ENCODE peak calls at places on chromosomes 11 and 22, in seven cellular contexts. C is choroid plexus epithelial cell; P is HepG2; L is H1; J is CD8-positive, alpha-beta T cell; F is HFF-Myc; N is astrocyte of the cerebellum. I is an unnamed sample.

GRCh38 chr11:71372693-71373657 is 75.2 kb downstream of the DHCR7 start:
- DNase-seq in J (no peak), N (peak; percentile 22), P (peak; percentile 26), C (peak; percentile 56), F (no peak), L (no peak), I (no peak)

GRCh38 chr11:115222863-115223530 is 281.2 kb downstream of the CADM1 start:
- DNase-seq in J (no peak), N (no peak), L (no peak), P (no peak), C (peak; percentile 18), F (no peak), I (no peak)

GRCh38 chr22:37228106-37229011 is 15.7 kb downstream of the RAC2 start:
- DNase-seq in P (no peak), J (no peak), L (no peak), N (peak; percentile 37), F (no peak), C (peak; percentile 86), I (no peak)

GRCh38 chr11:48124880-48125279 is 91.7 kb upstream of the OR4B1 start:
- DNase-seq in F (no peak), J (no peak), C (no peak), L (no peak), N (no peak), P (no peak), I (no peak)

GRCh38 chr11:11514246-11514645 is 107.6 kb downstream of the GALNT18 start:
- DNase-seq in P (no peak), J (no peak), L (no peak), C (no peak), F (no peak), N (no peak), I (no peak)

GRCh38 chr11:32643526-32643925 is 59.9 kb downstream of the EIF3M start:
- DNase-seq in J (no peak), F (no peak), L (no peak), P (no peak), C (peak; percentile 17), N (no peak), I (no peak)

GRCh38 chr11:47143322-47143721 is 33.4 kb downstream of the ARFGAP2 start:
- DNase-seq in P (no peak), C (peak; percentile 92), N (no peak), J (no peak), F (peak; percentile 94), L (no peak), I (no peak)

GRCh38 chr11:73866586-73866996 is 10.1 kb downstream of the COA4 start:
- DNase-seq in L (no peak), J (no peak), F (peak; percentile 76), N (no peak), C (peak; percentile 91), P (peak; percentile 52), I (no peak)

GRCh38 chr22:42553475-42554361 is at the start of gene SERHL2:
- DNase-seq in L (peak; percentile 93), F (peak; percentile 17), C (peak; percentile 72), P (peak; percentile 68), J (peak; percentile 82), N (peak; percentile 9), I (peak; percentile 14)

GRCh38 chr11:64121637-64122410 is 44.1 kb downstream of the MACROD1 start:
- DNase-seq in N (peak; percentile 86), J (no peak), C (peak; percentile 74), F (peak; percentile 6), L (no peak), P (no peak), I (no peak)

GRCh38 chr11:35009191-35009940 is 92.9 kb downstream of the PDHX start:
- DNase-seq in N (peak; percentile 91), J (no peak), C (peak; percentile 70), L (no peak), F (peak; percentile 56), P (peak; percentile 44), I (no peak)

GRCh38 chr22:40572976-40573375 is 63.5 kb downstream of the MRTFA start:
- DNase-seq in C (peak; percentile 20), F (no peak), N (no peak), P (no peak), J (no peak), L (no peak), I (no peak)

DNA sequence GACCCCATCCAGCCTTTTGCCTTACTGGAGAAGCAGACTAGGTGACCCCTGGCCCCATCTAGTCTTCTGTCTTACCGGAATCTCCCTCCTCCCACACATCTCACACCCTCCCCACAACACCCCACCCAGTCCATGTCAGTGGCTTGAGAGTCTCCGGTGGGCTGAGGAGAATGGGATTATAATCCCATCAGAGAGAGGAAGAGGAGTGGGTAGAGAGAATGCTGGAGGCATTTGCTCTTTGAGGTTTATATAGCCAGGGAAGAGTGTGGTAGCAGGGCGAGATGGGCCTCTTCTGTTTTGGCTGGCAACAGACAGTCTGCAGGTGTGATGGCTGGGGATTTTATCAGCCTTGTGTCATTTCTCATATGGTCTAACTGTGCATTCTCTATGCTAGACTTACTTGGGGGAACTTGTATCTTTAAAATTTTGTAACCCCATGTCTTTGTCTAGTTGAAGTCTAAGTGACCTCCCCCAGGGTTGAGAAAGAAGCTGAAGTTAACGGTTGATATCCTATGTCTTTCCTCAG is 50.3 kb downstream of the GRAMD1B start:
- DNase-seq in N (no peak), C (no peak), L (no peak), F (no peak), P (no peak), J (no peak), I (no peak)
- H3K4me3 ChIP-seq in N (no peak overlapping the region), C (no peak overlapping the region), L (no peak overlapping the region), F (no peak overlapping the region), P (no peak overlapping the region), J (no peak overlapping the region), I (no peak overlapping the region)

DNA sequence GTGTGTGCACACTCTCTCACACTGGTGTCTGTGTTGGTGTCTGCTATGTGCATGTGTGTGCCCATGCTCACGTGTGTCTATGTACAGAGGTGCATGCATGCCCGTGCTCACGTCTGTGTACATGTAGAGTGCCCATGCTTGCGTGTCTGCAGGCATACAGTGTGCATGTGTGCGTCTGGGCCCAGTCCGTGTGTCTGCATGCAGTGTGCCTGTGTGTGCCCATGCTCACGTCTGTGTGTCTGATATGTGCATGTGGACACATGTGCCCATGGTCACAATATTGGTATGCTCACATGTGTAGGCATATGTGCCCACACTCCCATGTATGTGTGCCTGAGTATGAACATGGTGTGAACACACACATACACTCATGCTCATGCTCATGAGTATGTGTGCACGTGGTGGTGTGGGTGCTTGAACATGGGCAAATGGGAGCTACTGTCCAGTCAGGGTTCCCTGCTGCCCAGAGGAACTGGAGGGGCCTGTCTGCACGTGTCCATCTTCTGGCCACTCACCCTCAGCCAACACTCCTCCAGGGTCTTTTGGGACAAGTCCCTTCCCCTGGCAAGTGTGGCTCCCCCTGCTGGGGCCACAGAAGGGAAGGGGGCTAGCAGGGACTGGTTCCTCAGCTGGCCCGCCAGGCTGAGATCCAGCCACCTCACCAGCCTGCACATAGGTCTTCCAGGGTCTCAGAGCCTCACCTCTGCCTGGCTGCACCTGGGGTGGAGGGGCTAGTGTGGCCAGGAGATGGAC is 7.3 kb upstream of the TBX1 start:
- DNase-seq in J (no peak), L (no peak), N (no peak), C (no peak), F (no peak), P (no peak), I (no peak)
- TF ChIP-seq CTCF in J (no peak), L (peak; percentile 64), N (no peak), C (peak; percentile 15), F (peak; percentile 20), P (peak; percentile 44), I (no peak)

GRCh38 chr11:111539426-111540113 is 950 bp upstream of the LAYN start:
- DNase-seq in P (no peak), C (no peak), L (no peak), F (no peak), N (no peak), J (no peak), I (no peak)

GRCh38 chr11:111538407-111539114 is 2.0 kb upstream of the LAYN start:
- DNase-seq in L (no peak), C (peak; percentile 53), P (peak; percentile 61), F (no peak), J (no peak), N (no peak), I (no peak)

GRCh38 chr11:111540921-111541208 is 345 bp downstream of the LAYN start:
- DNase-seq in F (no peak), J (no peak), L (no peak), N (no peak), C (no peak), P (no peak), I (no peak)

GRCh38 chr11:111541209-111542061 is 915 bp downstream of the LAYN start:
- DNase-seq in C (peak; percentile 65), L (peak; percentile 67), J (no peak), F (peak; percentile 56), N (peak; percentile 81), P (no peak), I (no peak)

DNA sequence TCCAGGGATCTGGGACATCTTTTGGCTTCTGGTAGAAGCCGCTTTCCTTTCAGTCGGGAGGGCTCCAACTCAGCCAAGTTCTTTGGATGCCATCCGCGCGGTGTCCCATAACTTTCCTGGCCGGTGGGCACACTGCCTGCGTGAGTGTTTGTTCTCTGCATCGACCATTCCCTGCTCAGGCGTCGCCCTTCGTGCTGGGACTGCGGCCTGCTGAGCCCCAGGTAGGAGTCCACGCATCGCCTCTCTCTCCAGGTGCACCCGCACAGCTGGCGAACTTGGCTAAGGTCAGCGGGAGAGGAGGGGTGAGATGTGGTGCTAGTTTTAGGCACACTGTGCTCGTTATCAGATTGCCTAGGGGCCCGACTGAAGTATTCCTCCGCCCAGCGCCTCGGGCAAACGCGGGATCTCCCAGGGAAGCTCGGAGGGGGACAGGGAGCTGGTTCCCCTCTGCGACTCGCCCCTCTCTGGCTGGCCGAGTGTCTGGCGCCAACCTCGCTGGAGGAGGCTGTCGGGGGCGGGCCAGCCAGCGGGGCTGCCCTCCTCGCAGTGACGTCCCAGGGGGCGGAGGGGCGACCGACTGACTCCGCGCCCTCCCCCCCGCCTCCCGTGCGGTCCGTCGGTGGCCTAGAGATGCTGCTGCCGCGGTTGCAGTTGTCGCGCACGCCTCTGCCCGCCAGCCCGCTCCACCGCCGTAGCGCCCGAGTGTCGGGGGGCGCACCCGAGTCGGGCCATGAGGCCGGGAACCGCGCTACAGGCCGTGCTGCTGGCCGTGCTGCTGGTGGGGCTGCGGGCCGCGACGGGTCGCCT is at the start of gene LAYN:
- DNase-seq in N (no peak), L (peak; percentile 76), P (no peak), F (no peak), J (peak; percentile 21), C (no peak), I (no peak)
- H3K4me3 ChIP-seq in N (peak within 1 kb of the TSS; percentile 73), L (peak within 1 kb of the TSS; percentile 76), P (peak within 1 kb of the TSS; percentile 67), F (peak within 1 kb of the TSS; percentile 77), J (peak within 1 kb of the TSS; percentile 55), C (peak within 1 kb of the TSS; percentile 62), I (no peak within 1 kb of the TSS)

DNA sequence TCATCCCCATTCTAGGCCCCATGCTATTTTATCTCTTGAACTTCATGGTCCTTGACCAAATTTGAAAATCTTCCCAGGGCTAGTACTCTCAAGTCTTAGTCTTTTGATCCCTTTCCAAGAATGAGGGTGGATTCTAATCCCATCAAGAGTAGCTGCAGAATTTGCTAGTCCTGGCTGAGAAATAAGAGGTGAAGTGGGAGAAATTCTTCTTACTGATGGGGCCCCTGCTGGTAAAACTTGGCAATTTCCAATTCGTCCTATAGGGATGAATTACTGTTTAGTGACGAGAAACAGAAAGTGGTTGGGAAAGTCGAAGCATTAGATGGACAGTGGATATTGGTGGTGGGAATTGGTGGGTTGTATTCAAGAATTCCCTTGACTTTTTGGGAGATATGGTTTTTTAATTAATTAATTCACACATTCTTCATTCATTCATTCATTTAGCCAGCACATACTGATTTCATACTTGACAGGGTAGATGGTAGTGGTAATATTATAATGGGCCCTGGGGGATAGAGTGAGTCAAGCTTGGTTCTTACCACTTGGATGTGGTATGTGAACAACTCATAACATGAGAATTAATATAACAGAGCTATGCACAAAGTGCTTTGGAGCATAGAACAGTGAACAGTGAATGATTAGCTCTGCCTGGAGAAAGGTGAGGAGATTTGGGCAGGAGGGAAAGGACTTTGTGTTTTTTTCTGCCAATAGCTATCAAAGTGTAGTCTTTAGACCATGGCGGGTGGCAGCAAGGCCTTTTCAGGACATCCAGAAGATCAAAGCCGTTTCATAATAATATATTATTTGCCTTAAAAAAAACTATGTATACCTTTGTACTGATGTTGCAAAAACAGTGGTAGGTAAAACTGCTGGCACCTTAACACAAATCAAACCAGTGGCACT is 103.8 kb downstream of the STIM1 start:
- DNase-seq in J (no peak), C (peak; percentile 63), L (no peak), N (no peak), P (peak; percentile 86), F (no peak), I (no peak)
- TF ChIP-seq CTCF in J (no peak), C (no peak), L (no peak), N (peak; percentile 45), P (no peak), F (no peak), I (no peak)

I was measured in LNCaP clone FGC.